ENCODE peak calls at places on chromosomes 12 and 14, in ten cellular contexts. One of them, this sample, is unnamed. For H3K36me3, the result is how much of the 10 kb centered on the place peaks cover.

GRCh38 chr14:28323951-28324741 is 442.4 kb upstream of the FOXG1 start:
- DNase-seq in pancreas: no peak
- DNase-seq in ovary: no peak
- DNase-seq in heart left ventricle: no peak
- DNase-seq in endothelial cell of umbilical vein: no peak
- DNase-seq in CD8-positive, alpha-beta T cell: no peak
- DNase-seq in RWPE2: no peak
- DNase-seq in thoracic aorta: no peak
- DNase-seq in neural progenitor cell: no peak
- DNase-seq in GM06990: no peak
- DNase-seq in this sample: no peak

GRCh38 chr12:39383064-39383552 is 59.8 kb downstream of the KIF21A start:
- DNase-seq in heart left ventricle: no peak
- DNase-seq in pancreas: no peak
- DNase-seq in ovary: no peak
- DNase-seq in CD8-positive, alpha-beta T cell: no peak
- DNase-seq in neural progenitor cell: no peak
- DNase-seq in endothelial cell of umbilical vein: no peak
- DNase-seq in RWPE2: no peak
- DNase-seq in thoracic aorta: no peak
- DNase-seq in GM06990: no peak
- DNase-seq in this sample: no peak

GRCh38 chr12:15227004-15227679 is 5.9 kb upstream of the RERG start:
- DNase-seq in endothelial cell of umbilical vein: peak
- DNase-seq in CD8-positive, alpha-beta T cell: no peak
- DNase-seq in pancreas: peak
- DNase-seq in thoracic aorta: no peak
- DNase-seq in GM06990: no peak
- DNase-seq in neural progenitor cell: peak
- DNase-seq in heart left ventricle: peak
- DNase-seq in RWPE2: no peak
- DNase-seq in ovary: peak
- DNase-seq in this sample: peak

GRCh38 chr14:91233936-91234790 is 10.3 kb downstream of the GPR68 start:
- DNase-seq in GM06990: no peak
- DNase-seq in heart left ventricle: peak
- DNase-seq in pancreas: peak
- DNase-seq in ovary: no peak
- DNase-seq in RWPE2: no peak
- DNase-seq in endothelial cell of umbilical vein: no peak
- DNase-seq in thoracic aorta: no peak
- DNase-seq in CD8-positive, alpha-beta T cell: no peak
- DNase-seq in neural progenitor cell: no peak
- DNase-seq in this sample: no peak

GRCh38 chr12:14993537-14994266 is 20.9 kb downstream of the PDE6H start:
- DNase-seq in endothelial cell of umbilical vein: no peak
- DNase-seq in pancreas: no peak
- DNase-seq in thoracic aorta: no peak
- DNase-seq in ovary: no peak
- DNase-seq in GM06990: no peak
- DNase-seq in heart left ventricle: no peak
- DNase-seq in RWPE2: no peak
- DNase-seq in neural progenitor cell: no peak
- DNase-seq in CD8-positive, alpha-beta T cell: no peak
- DNase-seq in this sample: no peak

GRCh38 chr14:58914271-58914855 is 274.1 kb upstream of the DAAM1 start:
- DNase-seq in RWPE2: no peak
- DNase-seq in pancreas: no peak
- DNase-seq in GM06990: no peak
- DNase-seq in neural progenitor cell: peak
- DNase-seq in heart left ventricle: no peak
- DNase-seq in thoracic aorta: no peak
- DNase-seq in ovary: no peak
- DNase-seq in CD8-positive, alpha-beta T cell: no peak
- DNase-seq in endothelial cell of umbilical vein: no peak
- DNase-seq in this sample: no peak

GRCh38 chr12:11171953-11172675 is 1.1 kb downstream of the SMIM10L1 start:
- DNase-seq in endothelial cell of umbilical vein: no peak
- DNase-seq in thoracic aorta: no peak
- DNase-seq in neural progenitor cell: peak
- DNase-seq in pancreas: no peak
- DNase-seq in heart left ventricle: no peak
- DNase-seq in CD8-positive, alpha-beta T cell: no peak
- DNase-seq in GM06990: no peak
- DNase-seq in ovary: no peak
- DNase-seq in RWPE2: no peak
- DNase-seq in this sample: no peak

GRCh38 chr14:101721951-101722661 is 39.4 kb upstream of the PPP2R5C start:
- DNase-seq in CD8-positive, alpha-beta T cell: peak
- DNase-seq in thoracic aorta: no peak
- DNase-seq in GM06990: no peak
- DNase-seq in neural progenitor cell: no peak
- DNase-seq in ovary: no peak
- DNase-seq in heart left ventricle: no peak
- DNase-seq in pancreas: no peak
- DNase-seq in RWPE2: no peak
- DNase-seq in endothelial cell of umbilical vein: peak
- DNase-seq in this sample: peak

GRCh38 chr12:113233967-113234366 is 12.7 kb downstream of the TPCN1 start:
- DNase-seq in ovary: no peak
- DNase-seq in CD8-positive, alpha-beta T cell: no peak
- DNase-seq in thoracic aorta: no peak
- DNase-seq in GM06990: no peak
- DNase-seq in neural progenitor cell: no peak
- DNase-seq in heart left ventricle: no peak
- DNase-seq in pancreas: no peak
- DNase-seq in RWPE2: no peak
- DNase-seq in endothelial cell of umbilical vein: no peak
- DNase-seq in this sample: no peak

GRCh38 chr12:2578191-2578590 is 216.6 kb upstream of the FKBP4 start:
- DNase-seq in neural progenitor cell: no peak
- DNase-seq in ovary: no peak
- DNase-seq in thoracic aorta: no peak
- DNase-seq in CD8-positive, alpha-beta T cell: no peak
- DNase-seq in heart left ventricle: no peak
- DNase-seq in RWPE2: no peak
- DNase-seq in endothelial cell of umbilical vein: no peak
- DNase-seq in GM06990: no peak
- DNase-seq in pancreas: no peak
- DNase-seq in this sample: no peak

GRCh38 chr12:19937161-19937560 is 431.2 kb upstream of the PDE3A start:
- DNase-seq in neural progenitor cell: no peak
- DNase-seq in GM06990: no peak
- DNase-seq in CD8-positive, alpha-beta T cell: no peak
- DNase-seq in thoracic aorta: no peak
- DNase-seq in pancreas: no peak
- DNase-seq in endothelial cell of umbilical vein: no peak
- DNase-seq in ovary: no peak
- DNase-seq in heart left ventricle: no peak
- DNase-seq in RWPE2: no peak
- DNase-seq in this sample: no peak

GRCh38 chr14:72558721-72559120 is 335.2 kb downstream of the DPF3 start:
- DNase-seq in neural progenitor cell: no peak
- DNase-seq in ovary: no peak
- DNase-seq in thoracic aorta: no peak
- DNase-seq in heart left ventricle: no peak
- DNase-seq in endothelial cell of umbilical vein: peak
- DNase-seq in CD8-positive, alpha-beta T cell: no peak
- DNase-seq in RWPE2: no peak
- DNase-seq in pancreas: no peak
- DNase-seq in GM06990: no peak
- DNase-seq in this sample: no peak

GRCh38 chr12:3186546-3187237 is 109.5 kb downstream of the TSPAN9 start:
- DNase-seq in endothelial cell of umbilical vein: no peak
- DNase-seq in CD8-positive, alpha-beta T cell: no peak
- DNase-seq in RWPE2: no peak
- DNase-seq in pancreas: no peak
- DNase-seq in GM06990: no peak
- DNase-seq in heart left ventricle: no peak
- DNase-seq in neural progenitor cell: no peak
- DNase-seq in ovary: no peak
- DNase-seq in thoracic aorta: no peak
- DNase-seq in this sample: no peak

GRCh38 chr14:36254020-36254614 is 66.3 kb downstream of the MBIP start:
- DNase-seq in ovary: no peak
- DNase-seq in CD8-positive, alpha-beta T cell: no peak
- DNase-seq in RWPE2: no peak
- DNase-seq in heart left ventricle: no peak
- DNase-seq in thoracic aorta: no peak
- DNase-seq in neural progenitor cell: peak
- DNase-seq in endothelial cell of umbilical vein: no peak
- DNase-seq in GM06990: no peak
- DNase-seq in pancreas: no peak
- DNase-seq in this sample: no peak
- TF ChIP-seq CTCF in ovary: no peak
- TF ChIP-seq CTCF in CD8-positive, alpha-beta T cell: no peak
- TF ChIP-seq CTCF in RWPE2: peak
- TF ChIP-seq CTCF in heart left ventricle: no peak
- TF ChIP-seq CTCF in thoracic aorta: no peak
- TF ChIP-seq CTCF in neural progenitor cell: peak
- TF ChIP-seq CTCF in endothelial cell of umbilical vein: no peak
- TF ChIP-seq CTCF in GM06990: no peak
- TF ChIP-seq CTCF in pancreas: no peak
- TF ChIP-seq CTCF in this sample: peak

GRCh38 chr12:71605034-71605433 is 58.6 kb downstream of the ZFC3H1 start:
- DNase-seq in CD8-positive, alpha-beta T cell: no peak
- DNase-seq in endothelial cell of umbilical vein: no peak
- DNase-seq in ovary: no peak
- DNase-seq in RWPE2: no peak
- DNase-seq in pancreas: no peak
- DNase-seq in thoracic aorta: no peak
- DNase-seq in GM06990: no peak
- DNase-seq in neural progenitor cell: no peak
- DNase-seq in heart left ventricle: no peak
- DNase-seq in this sample: no peak

GRCh38 chr12:71610036-71610795 is 53.4 kb downstream of the ZFC3H1 start:
- DNase-seq in endothelial cell of umbilical vein: no peak
- DNase-seq in thoracic aorta: no peak
- DNase-seq in RWPE2: no peak
- DNase-seq in pancreas: no peak
- DNase-seq in heart left ventricle: no peak
- DNase-seq in GM06990: no peak
- DNase-seq in ovary: no peak
- DNase-seq in CD8-positive, alpha-beta T cell: no peak
- DNase-seq in neural progenitor cell: no peak
- DNase-seq in this sample: no peak

GRCh38 chr12:71602745-71603577 is 60.7 kb downstream of the ZFC3H1 start:
- DNase-seq in neural progenitor cell: no peak
- DNase-seq in thoracic aorta: no peak
- DNase-seq in GM06990: no peak
- DNase-seq in pancreas: no peak
- DNase-seq in heart left ventricle: no peak
- DNase-seq in CD8-positive, alpha-beta T cell: no peak
- DNase-seq in ovary: no peak
- DNase-seq in RWPE2: no peak
- DNase-seq in endothelial cell of umbilical vein: no peak
- DNase-seq in this sample: no peak

DNA sequence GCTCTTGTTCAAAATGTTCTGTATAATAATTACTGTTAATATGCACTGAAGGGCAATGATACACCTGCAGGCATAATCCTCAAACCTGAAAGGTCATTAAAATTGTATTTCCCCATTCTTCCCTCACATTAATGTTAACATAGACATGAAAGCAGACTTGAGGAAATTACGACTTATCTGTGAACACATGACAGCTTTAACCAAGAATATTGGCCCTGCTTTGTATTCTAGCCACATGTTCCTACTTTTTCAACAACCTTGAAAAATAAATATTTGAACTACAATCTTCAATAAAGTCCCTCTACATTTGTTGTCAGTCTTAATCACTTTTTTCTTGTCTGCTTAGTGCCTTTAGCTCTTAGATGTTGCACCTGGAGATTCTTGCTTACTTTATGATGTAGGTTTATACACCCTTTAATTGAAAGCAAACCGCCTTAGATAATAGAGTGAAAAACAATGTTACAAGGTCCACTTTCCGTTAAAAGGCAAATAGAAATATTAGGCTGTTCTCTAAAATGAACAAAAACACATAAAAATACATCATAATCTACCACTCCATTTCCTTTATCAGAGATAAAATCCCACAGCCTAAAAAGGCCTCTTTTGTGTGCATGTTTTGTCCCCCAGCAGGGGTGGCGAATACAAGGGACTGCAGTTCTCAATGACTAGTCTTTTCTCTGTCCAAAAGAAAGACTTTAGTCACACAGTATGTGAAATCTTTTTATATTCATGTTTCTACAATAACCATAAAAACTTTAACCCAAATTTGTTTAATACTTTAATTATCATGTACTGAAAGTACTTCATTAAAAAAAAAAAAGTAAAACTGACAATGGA is 55.9 kb downstream of the ZFC3H1 start:
- DNase-seq in thoracic aorta: no peak
- DNase-seq in ovary: no peak
- DNase-seq in endothelial cell of umbilical vein: no peak
- DNase-seq in pancreas: no peak
- DNase-seq in RWPE2: no peak
- DNase-seq in CD8-positive, alpha-beta T cell: no peak
- DNase-seq in neural progenitor cell: peak
- DNase-seq in heart left ventricle: no peak
- DNase-seq in GM06990: no peak
- DNase-seq in this sample: no peak
- H3K36me3 ChIP-seq in thoracic aorta: under half
- H3K36me3 ChIP-seq in ovary: under half
- H3K36me3 ChIP-seq in endothelial cell of umbilical vein: under half
- H3K36me3 ChIP-seq in pancreas: under half
- H3K36me3 ChIP-seq in RWPE2: under half
- H3K36me3 ChIP-seq in CD8-positive, alpha-beta T cell: under half
- H3K36me3 ChIP-seq in neural progenitor cell: under half
- H3K36me3 ChIP-seq in heart left ventricle: half or more
- H3K36me3 ChIP-seq in GM06990: under half
- H3K36me3 ChIP-seq in this sample: under half

DNA sequence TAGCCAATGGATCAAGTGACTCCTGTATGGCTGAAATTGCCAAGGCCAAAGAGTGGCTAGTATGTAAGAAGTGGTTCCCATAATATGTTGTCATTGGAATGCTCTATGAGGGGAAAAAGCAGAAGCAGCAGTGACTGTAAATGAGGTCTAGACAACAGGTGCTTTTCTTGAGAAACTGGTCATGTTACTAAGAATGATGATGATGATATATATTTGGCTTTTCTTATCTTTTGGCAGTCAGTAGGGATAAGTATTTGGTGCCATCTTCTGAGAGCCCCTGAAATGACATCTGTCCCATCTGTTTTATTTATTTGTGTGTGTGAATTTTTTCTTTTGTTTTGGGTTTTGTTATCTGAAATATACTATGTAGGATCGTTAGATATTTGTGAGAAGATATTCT is 141.7 kb downstream of the SYT1 start:
- DNase-seq in pancreas: no peak
- DNase-seq in GM06990: no peak
- DNase-seq in thoracic aorta: no peak
- DNase-seq in heart left ventricle: no peak
- DNase-seq in endothelial cell of umbilical vein: no peak
- DNase-seq in ovary: no peak
- DNase-seq in RWPE2: no peak
- DNase-seq in neural progenitor cell: no peak
- DNase-seq in CD8-positive, alpha-beta T cell: no peak
- DNase-seq in this sample: no peak
- TF ChIP-seq CTCF in pancreas: no peak
- TF ChIP-seq CTCF in GM06990: peak
- TF ChIP-seq CTCF in thoracic aorta: no peak
- TF ChIP-seq CTCF in heart left ventricle: no peak
- TF ChIP-seq CTCF in endothelial cell of umbilical vein: no peak
- TF ChIP-seq CTCF in ovary: no peak
- TF ChIP-seq CTCF in RWPE2: peak
- TF ChIP-seq CTCF in neural progenitor cell: no peak
- TF ChIP-seq CTCF in CD8-positive, alpha-beta T cell: no peak
- TF ChIP-seq CTCF in this sample: no peak

GRCh38 chr12:75890660-75891059 is 140.9 kb downstream of the PHLDA1 start:
- DNase-seq in RWPE2: no peak
- DNase-seq in neural progenitor cell: no peak
- DNase-seq in ovary: no peak
- DNase-seq in heart left ventricle: no peak
- DNase-seq in pancreas: no peak
- DNase-seq in endothelial cell of umbilical vein: no peak
- DNase-seq in CD8-positive, alpha-beta T cell: no peak
- DNase-seq in thoracic aorta: no peak
- DNase-seq in GM06990: no peak
- DNase-seq in this sample: no peak
- H3K36me3 ChIP-seq in RWPE2: under half
- H3K36me3 ChIP-seq in neural progenitor cell: under half
- H3K36me3 ChIP-seq in ovary: under half
- H3K36me3 ChIP-seq in heart left ventricle: under half
- H3K36me3 ChIP-seq in pancreas: under half
- H3K36me3 ChIP-seq in endothelial cell of umbilical vein: under half
- H3K36me3 ChIP-seq in CD8-positive, alpha-beta T cell: under half
- H3K36me3 ChIP-seq in thoracic aorta: under half
- H3K36me3 ChIP-seq in GM06990: under half
- H3K36me3 ChIP-seq in this sample: under half